ENCODE peak calls at places on chromosomes 3 and 15, in four cellular contexts. A is endothelial cell of umbilical vein, B is sigmoid colon, G is stomach. R is an unnamed sample.

GRCh38 chr3:414063-414462 is 217.5 kb downstream of the CHL1 start:
- DNase-seq in A (no peak), B (no peak), G (no peak), R (peak)

GRCh38 chr3:104437891-104438290 is 928.8 kb upstream of the ALCAM start:
- DNase-seq in A (no peak), B (no peak), G (no peak), R (peak)

GRCh38 chr3:42504334-42505202 is 2.1 kb downstream of the VIPR1 start:
- DNase-seq in A (no peak), B (peak), G (peak), R (no peak)

GRCh38 chr15:38768970-38769369 is 204.4 kb upstream of the RASGRP1 start:
- DNase-seq in A (peak), B (no peak), G (no peak), R (peak)

GRCh38 chr15:95598456-95598855 is 732.0 kb upstream of the NR2F2 start:
- DNase-seq in A (no peak), B (no peak), G (no peak), R (no peak)

GRCh38 chr15:101372960-101373525 is 78.0 kb upstream of the SNRPA1 start:
- DNase-seq in A (no peak), B (no peak), G (no peak), R (no peak)

GRCh38 chr3:11671648-11672100 is 28.0 kb upstream of the VGLL4 start:
- DNase-seq in A (peak), B (no peak), G (no peak), R (peak)

GRCh38 chr15:82554351-82554750 is 14.1 kb upstream of the RPS17 start:
- DNase-seq in A (no peak), B (no peak), G (no peak), R (no peak)

GRCh38 chr3:184192889-184193288 is 6.9 kb downstream of the ABCF3 start:
- DNase-seq in A (no peak), B (no peak), G (no peak), R (no peak)

GRCh38 chr15:78056714-78057269 is 20.7 kb downstream of the TBC1D2B start:
- DNase-seq in A (peak), B (no peak), G (peak), R (peak)

GRCh38 chr15:64004582-64004981 is 41.7 kb downstream of the DAPK2 start:
- DNase-seq in A (no peak), B (no peak), G (peak), R (peak)

GRCh38 chr15:63381301-63382192 is at the start of gene CA12:
- DNase-seq in A (peak), B (peak), G (peak), R (peak)

GRCh38 chr3:190016966-190017365 is 103.7 kb downstream of the P3H2 start:
- DNase-seq in A (no peak), B (no peak), G (no peak), R (no peak)

GRCh38 chr3:16768956-16769355 is 115.8 kb upstream of the PLCL2 start:
- DNase-seq in A (no peak), B (no peak), G (no peak), R (no peak)

GRCh38 chr15:68984589-68984988 is 29.9 kb upstream of the NOX5 start:
- DNase-seq in A (no peak), B (no peak), G (no peak), R (no peak)
- H3K27ac ChIP-seq in A (no peak), B (no peak), G (no peak), R (no peak)

DNA sequence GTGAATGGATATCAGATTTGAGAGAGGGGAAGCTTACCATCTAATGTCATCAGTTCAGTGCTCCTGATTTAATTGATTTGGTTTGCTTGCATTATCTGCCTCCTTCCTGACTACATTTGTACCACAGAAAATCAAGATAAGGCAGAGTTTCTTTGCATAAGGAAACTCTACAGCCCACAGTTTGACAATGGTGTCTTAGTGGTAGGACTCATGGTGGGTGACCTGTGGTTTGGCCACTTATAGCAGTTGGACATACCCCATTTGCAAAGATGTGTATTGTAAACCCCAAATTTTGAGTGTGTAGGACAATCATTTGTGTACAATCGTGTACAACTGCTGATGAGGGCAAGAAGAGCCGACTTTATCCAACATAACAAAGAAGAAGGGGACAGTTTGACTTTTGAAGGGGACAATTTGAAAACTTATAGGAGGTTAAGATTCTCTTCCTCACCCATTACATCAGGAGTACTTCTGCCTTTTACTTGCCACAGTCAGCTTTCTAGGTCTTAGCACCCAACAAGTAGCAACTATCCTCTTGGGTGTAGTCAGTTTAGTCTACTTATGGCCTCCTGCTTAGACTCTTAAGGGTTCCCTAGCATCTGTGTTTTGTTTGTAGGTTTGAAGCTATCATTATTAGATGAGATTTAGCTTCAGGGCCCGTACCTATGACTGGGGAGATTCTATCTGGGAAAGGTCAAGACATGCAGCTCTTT is 6.2 kb downstream of the TGFBR2 start:
- DNase-seq in A (no peak), B (no peak), G (no peak), R (no peak)
- H3K4me3 ChIP-seq in A (no peak), B (no peak), G (peak), R (no peak)

GRCh38 chr15:77012868-77013267 is 17.9 kb downstream of the PSTPIP1 start:
- DNase-seq in A (no peak), B (no peak), G (no peak), R (no peak)
- H3K27ac ChIP-seq in A (no peak), B (no peak), G (no peak), R (no peak)

GRCh38 chr3:4343258-4343657 is 40.1 kb downstream of the SETMAR start:
- DNase-seq in A (no peak), B (no peak), G (no peak), R (peak)

GRCh38 chr3:4338751-4339150 is 35.6 kb downstream of the SETMAR start:
- DNase-seq in A (no peak), B (no peak), G (no peak), R (no peak)

GRCh38 chr3:4341336-4341675 is 38.1 kb downstream of the SETMAR start:
- DNase-seq in A (no peak), B (no peak), G (no peak), R (no peak)

GRCh38 chr3:4340077-4340410 is 36.9 kb downstream of the SETMAR start:
- DNase-seq in A (no peak), B (no peak), G (no peak), R (no peak)

GRCh38 chr3:4340411-4341335 is 37.5 kb downstream of the SETMAR start:
- DNase-seq in A (peak), B (no peak), G (no peak), R (no peak)
- H3K4me3 ChIP-seq in A (no peak), B (no peak), G (no peak), R (no peak)

DNA sequence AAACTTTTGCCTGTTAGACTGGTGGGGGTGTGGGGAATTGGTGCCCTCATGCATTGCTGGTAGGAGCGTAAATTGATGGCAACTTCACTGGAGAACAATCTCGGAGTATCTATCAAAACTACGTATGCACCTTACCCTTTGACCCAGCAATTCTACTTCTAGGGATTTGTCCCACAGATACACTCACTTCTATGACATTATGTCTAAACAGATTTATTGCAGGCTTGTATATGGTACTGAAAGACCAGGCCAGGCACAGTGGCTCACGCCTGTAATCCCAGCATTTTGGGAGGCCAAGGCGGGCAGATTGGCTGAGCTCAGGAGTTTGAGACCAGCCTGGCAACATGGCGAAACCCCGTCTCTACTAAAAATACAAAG is 30.3 kb downstream of the PPCDC start:
- DNase-seq in A (no peak), B (peak), G (no peak), R (no peak)
- H3K27ac ChIP-seq in A (no peak), B (no peak), G (no peak), R (no peak)

GRCh38 chr3:45329779-45330305 is 58.5 kb upstream of the LARS2 start:
- DNase-seq in A (no peak), B (no peak), G (no peak), R (no peak)

GRCh38 chr3:45320986-45321385 is 67.4 kb upstream of the LARS2 start:
- DNase-seq in A (no peak), B (no peak), G (no peak), R (no peak)

GRCh38 chr3:45322616-45323015 is 65.8 kb upstream of the LARS2 start:
- DNase-seq in A (no peak), B (no peak), G (no peak), R (no peak)

GRCh38 chr3:45321607-45322391 is 66.6 kb upstream of the LARS2 start:
- DNase-seq in A (no peak), B (no peak), G (no peak), R (peak)

GRCh38 chr3:45325676-45326075 is 62.7 kb upstream of the LARS2 start:
- DNase-seq in A (no peak), B (no peak), G (no peak), R (no peak)
- H3K4me3 ChIP-seq in A (no peak), B (no peak), G (no peak), R (no peak)

GRCh38 chr3:112351036-112351435 is 18.1 kb downstream of the CD200 start:
- DNase-seq in A (peak), B (no peak), G (no peak), R (no peak)
- H3K27ac ChIP-seq in A (no peak), B (no peak), G (no peak), R (no peak)

GRCh38 chr3:127016461-127016860 is 33.5 kb downstream of the PLXNA1 start:
- DNase-seq in A (no peak), B (no peak), G (no peak), R (no peak)
- H3K4me3 ChIP-seq in A (no peak), B (no peak), G (no peak), R (no peak)